ENCODE peak calls at places on chromosomes 2 and 18, in seven cellular contexts. A is EL; Z is KG1; T is A549; L is ACHN; W is osteocyte; C is Jurkat, Clone E6-1. O is an unnamed sample.

GRCh38 chr2:172081248-172082022 is 3.9 kb upstream of the DLX1 start:
- DNase-seq in A (no peak), Z (no peak), T (no peak), L (no peak), W (no peak), C (no peak), O (no peak)

GRCh38 chr2:237818066-237818473 is 19.5 kb downstream of the RBM44 start:
- DNase-seq in A (peak; percentile 78), Z (no peak), T (no peak), L (no peak), W (no peak), C (no peak), O (no peak)

GRCh38 chr2:226971770-226972169 is 135.9 kb downstream of the RHBDD1 start:
- DNase-seq in A (no peak), Z (no peak), T (no peak), L (no peak), W (no peak), C (no peak), O (no peak)

GRCh38 chr2:241018051-241018891 is 19.9 kb downstream of the SNED1 start:
- DNase-seq in A (no peak), Z (no peak), T (no peak), L (no peak), W (peak; percentile 80), C (no peak), O (no peak)

GRCh38 chr2:176189666-176190641 is 1.5 kb downstream of the HOXD1 start:
- DNase-seq in A (no peak), Z (no peak), T (no peak), L (no peak), W (no peak), C (no peak), O (no peak)

GRCh38 chr2:168445960-168446359 is 10.1 kb upstream of the CERS6 start:
- DNase-seq in A (no peak), Z (no peak), T (no peak), L (no peak), W (no peak), C (no peak), O (no peak)

GRCh38 chr18:30987479-30988241 is 54.9 kb downstream of the DSC3 start:
- DNase-seq in A (no peak), Z (no peak), T (peak; percentile 67), L (no peak), W (no peak), C (no peak), O (no peak)

GRCh38 chr2:7539760-7540159 is 622.5 kb downstream of the RNF144A start:
- DNase-seq in A (no peak), Z (no peak), T (no peak), L (no peak), W (no peak), C (no peak), O (no peak)

GRCh38 chr2:222450021-222450420 is 25.7 kb downstream of the SGPP2 start:
- DNase-seq in A (no peak), Z (no peak), T (no peak), L (no peak), W (no peak), C (no peak), O (no peak)

GRCh38 chr2:120486946-120487345 is 141.0 kb downstream of the INHBB start:
- DNase-seq in A (peak; percentile 51), Z (no peak), T (no peak), L (no peak), W (no peak), C (no peak), O (no peak)

GRCh38 chr2:179817181-179817841 is 44.1 kb downstream of the ZNF385B start:
- DNase-seq in A (peak; percentile 22), Z (no peak), T (no peak), L (no peak), W (no peak), C (no peak), O (no peak)

GRCh38 chr18:49531678-49532153 is 30.1 kb upstream of the LIPG start:
- DNase-seq in A (no peak), Z (no peak), T (no peak), L (no peak), W (no peak), C (no peak), O (no peak)

GRCh38 chr18:37303009-37303408 is 262.6 kb downstream of the CELF4 start:
- DNase-seq in A (no peak), Z (no peak), T (no peak), L (no peak), W (no peak), C (no peak), O (no peak)

GRCh38 chr18:40752336-40752735 is 1202.7 kb upstream of the PIK3C3 start:
- DNase-seq in A (no peak), Z (no peak), T (no peak), L (no peak), W (no peak), C (no peak), O (no peak)

GRCh38 chr18:21110667-21111350 is 804 bp downstream of the ROCK1 start:
- DNase-seq in A (peak; percentile 47), Z (peak; percentile 66), T (peak; percentile 19), L (peak; percentile 29), W (no peak), C (peak; percentile 64), O (peak; percentile 12)

GRCh38 chr2:240670402-240670801 is 12.3 kb downstream of the AQP12B start:
- DNase-seq in A (no peak), Z (no peak), T (no peak), L (no peak), W (peak; percentile 25), C (no peak), O (no peak)

GRCh38 chr2:163877316-163877715 is 141.5 kb upstream of the FIGN start:
- DNase-seq in A (peak; percentile 65), Z (no peak), T (no peak), L (peak; percentile 57), W (no peak), C (no peak), O (no peak)

GRCh38 chr2:211454684-211455083 is 898.3 kb downstream of the CPS1 start:
- DNase-seq in A (no peak), Z (no peak), T (no peak), L (no peak), W (no peak), C (no peak), O (no peak)

O was measured in GM18507.